ENCODE peak calls at places on chromosomes 5 and 9, in six cellular contexts. Z, F, R, N, D and V are unnamed samples.
A peak's percentile ranks its signal among the peaks of the same experiment; 100 is the strongest.

GRCh38 chr9:93003552-93004407 is 54.7 kb upstream of the SUSD3 start:
- DNase-seq in Z (peak; percentile 82), F (peak; percentile 12), N (peak; percentile 70), R (no peak), D (peak; percentile 41), V (peak; percentile 64)

GRCh38 chr5:180085837-180086236 is 14.3 kb upstream of the RNF130 start:
- DNase-seq in F (no peak), N (no peak), D (no peak), R (no peak), Z (no peak), V (no peak)

GRCh38 chr5:39283231-39283818 is 64.0 kb upstream of the FYB1 start:
- DNase-seq in F (no peak), D (peak; percentile 67), Z (peak; percentile 49), N (peak; percentile 73), R (no peak), V (no peak)

GRCh38 chr9:20408513-20408912 is 213.8 kb downstream of the MLLT3 start:
- DNase-seq in Z (no peak), F (no peak), N (no peak), R (no peak), D (no peak), V (no peak)

GRCh38 chr5:123690821-123691220 is 178.8 kb downstream of the CSNK1G3 start:
- DNase-seq in Z (no peak), R (no peak), F (no peak), N (no peak), D (no peak), V (no peak)

GRCh38 chr5:169686137-169686536 is 49.1 kb downstream of the DOCK2 start:
- DNase-seq in D (no peak), Z (no peak), N (no peak), R (no peak), F (no peak), V (no peak)

GRCh38 chr5:18876565-18876964 is 1111.4 kb downstream of the CDH18 start:
- DNase-seq in D (no peak), R (no peak), Z (no peak), N (no peak), F (no peak), V (no peak)

GRCh38 chr9:100307061-100307460 is 45.7 kb downstream of the TEX10 start:
- DNase-seq in D (no peak), Z (no peak), N (no peak), R (no peak), F (no peak), V (no peak)

GRCh38 chr9:115024925-115025535 is 92.9 kb downstream of the TNC start:
- DNase-seq in F (no peak), N (no peak), Z (no peak), R (no peak), D (no peak), V (no peak)

GRCh38 chr5:112636288-112636731 is 101.4 kb upstream of the APC start:
- DNase-seq in Z (no peak), D (no peak), F (no peak), N (no peak), R (no peak), V (no peak)

GRCh38 chr5:100776244-100776643 is 126.8 kb downstream of the ST8SIA4 start:
- DNase-seq in F (no peak), D (no peak), R (no peak), N (no peak), Z (no peak), V (no peak)

GRCh38 chr5:59158165-59158564 is 575.3 kb downstream of the RAB3C start:
- DNase-seq in F (no peak), N (no peak), Z (no peak), D (no peak), R (no peak), V (no peak)

GRCh38 chr9:129962889-129963703 is 79.9 kb downstream of the FNBP1 start:
- DNase-seq in F (peak; percentile 59), R (peak; percentile 38), D (no peak), Z (no peak), N (peak; percentile 46), V (peak; percentile 39)

GRCh38 chr9:18743421-18743820 is 269.5 kb downstream of the ADAMTSL1 start:
- DNase-seq in F (no peak), R (no peak), N (no peak), D (no peak), Z (no peak), V (no peak)

GRCh38 chr9:97320080-97320642 is 12.7 kb downstream of the CCDC180 start:
- DNase-seq in Z (no peak), F (no peak), D (no peak), N (no peak), R (no peak), V (no peak)

GRCh38 chr5:179780343-179780742 is 13.4 kb upstream of the LTC4S start:
- DNase-seq in R (no peak), F (no peak), Z (no peak), N (no peak), D (no peak), V (no peak)

GRCh38 chr9:84857224-84857623 is 187.7 kb downstream of the NTRK2 start:
- DNase-seq in F (no peak), D (no peak), Z (no peak), R (no peak), N (no peak), V (no peak)

GRCh38 chr5:134738963-134739661 is 764 bp downstream of the CAMLG start:
- DNase-seq in Z (peak; percentile 57), D (peak; percentile 73), N (peak; percentile 63), F (no peak), R (no peak), V (no peak)

GRCh38 chr9:34502471-34503335 is 20.1 kb downstream of the ENHO start:
- DNase-seq in N (no peak), F (no peak), Z (no peak), D (peak; percentile 18), R (no peak), V (no peak)

GRCh38 chr5:82163459-82164108 is 114.6 kb downstream of the RPS23 start:
- DNase-seq in Z (no peak), F (no peak), D (no peak), N (no peak), R (no peak), V (no peak)

GRCh38 chr5:82167372-82167771 is 110.8 kb downstream of the RPS23 start:
- DNase-seq in Z (no peak), R (no peak), D (no peak), F (no peak), N (no peak), V (no peak)

GRCh38 chr5:82164109-82164956 is 113.8 kb downstream of the RPS23 start:
- DNase-seq in Z (no peak), D (no peak), N (no peak), F (no peak), R (no peak), V (no peak)

GRCh38 chr5:82164957-82165698 is 113.0 kb downstream of the RPS23 start:
- DNase-seq in R (no peak), N (no peak), F (no peak), Z (no peak), D (no peak), V (no peak)

GRCh38 chr5:82165740-82166530 is 112.2 kb downstream of the RPS23 start:
- DNase-seq in Z (no peak), R (no peak), N (peak; percentile 58), F (peak; percentile 39), D (peak; percentile 71), V (no peak)
- TF ChIP-seq POLR2A in Z (no peak), R (no peak), N (no peak), F (no peak), D (no peak), V (no peak)

DNA sequence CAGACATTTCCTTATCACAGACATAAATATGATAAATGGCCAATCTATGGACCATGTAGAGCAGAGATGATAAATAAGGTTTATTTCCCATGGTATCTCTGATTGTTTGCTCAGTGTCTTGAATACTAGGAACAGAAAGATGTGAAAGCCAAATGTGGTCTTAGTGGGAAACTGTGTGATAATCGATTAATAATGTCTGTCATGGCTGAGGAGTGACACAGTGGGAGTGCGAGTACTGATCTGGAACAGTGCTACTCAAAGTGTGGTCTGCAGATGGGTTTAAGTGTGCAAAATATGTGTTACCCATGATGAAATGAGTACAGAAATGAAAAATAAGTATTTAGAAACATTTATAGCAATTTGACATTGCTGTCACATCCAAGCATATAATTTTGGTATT is 92.5 kb downstream of the PTTG1 start:
- DNase-seq in D (no peak), N (no peak), F (no peak), R (no peak), Z (no peak), V (no peak)
- TF ChIP-seq TAF1 in D (no peak), N (no peak), F (no peak), R (no peak), Z (no peak), V (no peak)

GRCh38 chr9:78212868-78213267 is 23.0 kb upstream of the CEP78 start:
- DNase-seq in R (no peak), D (no peak), Z (no peak), F (no peak), N (no peak), V (no peak)

GRCh38 chr9:78210841-78211301 is 25.0 kb upstream of the CEP78 start:
- DNase-seq in Z (no peak), R (peak; percentile 12), D (no peak), F (peak; percentile 77), N (no peak), V (peak; percentile 14)

GRCh38 chr9:78209127-78209526 is 26.7 kb upstream of the CEP78 start:
- DNase-seq in N (no peak), Z (no peak), D (no peak), F (no peak), R (no peak), V (no peak)

DNA sequence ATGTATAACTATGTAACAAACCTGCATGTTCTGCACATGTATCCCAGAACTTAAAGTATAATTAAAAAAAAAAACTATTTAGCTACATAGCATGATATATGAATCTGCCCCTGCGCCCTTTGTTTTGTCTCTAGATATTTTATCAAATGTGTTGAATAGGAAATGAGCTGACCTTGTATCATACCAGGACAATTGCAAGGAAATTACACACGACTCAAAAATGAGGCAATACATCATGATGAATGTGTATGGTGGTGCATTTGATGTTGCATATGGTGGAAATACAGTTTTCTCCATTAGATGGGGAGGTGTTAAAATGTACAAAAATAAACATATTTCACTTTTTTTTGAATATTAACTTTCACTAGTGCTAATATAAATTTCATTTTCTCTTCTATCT is 28.6 kb upstream of the CEP78 start:
- DNase-seq in D (no peak), R (no peak), F (no peak), N (no peak), Z (no peak), V (no peak)
- TF ChIP-seq POLR2A in D (no peak), R (no peak), F (no peak), N (no peak), Z (no peak), V (no peak)

GRCh38 chr5:57085306-57086081 is 88.4 kb upstream of the GPBP1 start:
- DNase-seq in R (no peak), Z (no peak), N (no peak), D (no peak), F (no peak), V (no peak)

GRCh38 chr5:57082441-57083067 is 91.3 kb upstream of the GPBP1 start:
- DNase-seq in F (no peak), N (no peak), D (peak; percentile 51), R (no peak), Z (no peak), V (no peak)
- TF ChIP-seq TAF1 in F (no peak), N (no peak), D (no peak), R (no peak), Z (no peak), V (no peak)

GRCh38 chr5:107571621-107572489 is 98.9 kb downstream of the EFNA5 start:
- DNase-seq in F (peak; percentile 83), N (peak; percentile 68), R (peak; percentile 8), Z (peak; percentile 98), D (peak; percentile 66), V (peak; percentile 33)
- TF ChIP-seq POLR2A in F (peak; percentile 63), N (no peak), R (no peak), Z (no peak), D (no peak), V (no peak)